ENCODE peak calls at places on chromosome 11, in ten cellular contexts. H, Q, S, V, T, M, I, F, K and C are unnamed samples.

GRCh38 chr11:11969380-11970215 is 38.8 kb downstream of the DKK3 start:
- DNase-seq in H (no peak), Q (no peak), S (no peak), V (no peak), T (peak), M (no peak), I (no peak), F (no peak), K (peak), C (no peak)

GRCh38 chr11:75499423-75500305 is 26.1 kb downstream of the GDPD5 start:
- DNase-seq in H (no peak), Q (no peak), S (peak), V (peak), T (no peak), M (peak), I (no peak), F (peak), K (peak), C (no peak)

GRCh38 chr11:12838463-12839120 is 164.4 kb downstream of the TEAD1 start:
- DNase-seq in H (no peak), Q (no peak), S (peak), V (no peak), T (no peak), M (no peak), I (no peak), F (no peak), K (peak), C (no peak)

GRCh38 chr11:77400306-77400705 is 73.6 kb downstream of the PAK1 start:
- DNase-seq in H (no peak), Q (no peak), S (no peak), V (no peak), T (no peak), M (no peak), I (no peak), F (no peak), K (no peak), C (no peak)

GRCh38 chr11:17208257-17208999 is 642 bp upstream of the PIK3C2A start:
- DNase-seq in H (no peak), Q (peak), S (peak), V (peak), T (peak), M (no peak), I (peak), F (peak), K (peak), C (peak)

GRCh38 chr11:64241430-64242153 is 697 bp downstream of the FKBP2 start:
- DNase-seq in H (no peak), Q (peak), S (peak), V (peak), T (peak), M (peak), I (peak), F (peak), K (peak), C (peak)

GRCh38 chr11:122122179-122122578 is 6.2 kb upstream of the BLID start:
- DNase-seq in H (no peak), Q (no peak), S (no peak), V (no peak), T (no peak), M (no peak), I (no peak), F (no peak), K (no peak), C (no peak)

GRCh38 chr11:2911088-2912037 is 17.9 kb downstream of the PHLDA2 start:
- DNase-seq in H (no peak), Q (no peak), S (no peak), V (no peak), T (no peak), M (no peak), I (no peak), F (no peak), K (no peak), C (peak)